ENCODE peak calls at places on chromosomes 16 and 17, in ten cellular contexts. One of them, this sample, is unnamed.

GRCh38 chr16:21946889-21947635 is 6.1 kb upstream of the UQCRC2 start:
- DNase-seq in CD4-positive, CD25-positive, alpha-beta regulatory T cell: no peak
- DNase-seq in IMR-90: no peak
- DNase-seq in tibial artery: no peak
- DNase-seq in PC-3: no peak
- DNase-seq in mucosa of gallbladder: no peak
- DNase-seq in CD4-positive, alpha-beta T cell: no peak
- DNase-seq in activated CD4-positive, CD25-positive, alpha-beta regulatory T cell treated with anti-CD3 and anti-CD28 coated beads, Interleukin-2, amount 50 U/mL, for 16 hours: no peak
- DNase-seq in activated CD8-positive, alpha-beta memory T cell treated with anti-CD3 and anti-CD28 coated beads for 1 hour: no peak
- DNase-seq in activated naive CD4-positive, alpha-beta T cell treated with anti-CD3 and anti-CD28 coated beads for 36 hours: peak
- DNase-seq in this sample: peak

GRCh38 chr16:35134471-35134870 is 1675.1 kb downstream of the TP53TG3F start:
- DNase-seq in activated CD8-positive, alpha-beta memory T cell treated with anti-CD3 and anti-CD28 coated beads for 1 hour: no peak
- DNase-seq in IMR-90: no peak
- DNase-seq in mucosa of gallbladder: no peak
- DNase-seq in CD4-positive, CD25-positive, alpha-beta regulatory T cell: no peak
- DNase-seq in PC-3: peak
- DNase-seq in tibial artery: no peak
- DNase-seq in CD4-positive, alpha-beta T cell: no peak
- DNase-seq in activated naive CD4-positive, alpha-beta T cell treated with anti-CD3 and anti-CD28 coated beads for 36 hours: no peak
- DNase-seq in activated CD4-positive, CD25-positive, alpha-beta regulatory T cell treated with anti-CD3 and anti-CD28 coated beads, Interleukin-2, amount 50 U/mL, for 16 hours: no peak
- DNase-seq in this sample: peak

GRCh38 chr16:4574919-4575705 is 19.0 kb downstream of the C16orf96 start:
- DNase-seq in tibial artery: no peak
- DNase-seq in activated CD8-positive, alpha-beta memory T cell treated with anti-CD3 and anti-CD28 coated beads for 1 hour: no peak
- DNase-seq in CD4-positive, CD25-positive, alpha-beta regulatory T cell: no peak
- DNase-seq in IMR-90: no peak
- DNase-seq in mucosa of gallbladder: no peak
- DNase-seq in activated CD4-positive, CD25-positive, alpha-beta regulatory T cell treated with anti-CD3 and anti-CD28 coated beads, Interleukin-2, amount 50 U/mL, for 16 hours: no peak
- DNase-seq in PC-3: no peak
- DNase-seq in CD4-positive, alpha-beta T cell: no peak
- DNase-seq in activated naive CD4-positive, alpha-beta T cell treated with anti-CD3 and anti-CD28 coated beads for 36 hours: no peak
- DNase-seq in this sample: no peak

GRCh38 chr16:64416232-64417010 is 705.4 kb downstream of the CDH11 start:
- DNase-seq in PC-3: peak
- DNase-seq in mucosa of gallbladder: no peak
- DNase-seq in activated CD4-positive, CD25-positive, alpha-beta regulatory T cell treated with anti-CD3 and anti-CD28 coated beads, Interleukin-2, amount 50 U/mL, for 16 hours: no peak
- DNase-seq in tibial artery: no peak
- DNase-seq in IMR-90: peak
- DNase-seq in activated CD8-positive, alpha-beta memory T cell treated with anti-CD3 and anti-CD28 coated beads for 1 hour: no peak
- DNase-seq in CD4-positive, CD25-positive, alpha-beta regulatory T cell: no peak
- DNase-seq in CD4-positive, alpha-beta T cell: no peak
- DNase-seq in activated naive CD4-positive, alpha-beta T cell treated with anti-CD3 and anti-CD28 coated beads for 36 hours: no peak
- DNase-seq in this sample: peak

GRCh38 chr17:48420823-48421222 is 9.2 kb downstream of the SKAP1 start:
- DNase-seq in CD4-positive, alpha-beta T cell: no peak
- DNase-seq in activated CD8-positive, alpha-beta memory T cell treated with anti-CD3 and anti-CD28 coated beads for 1 hour: no peak
- DNase-seq in CD4-positive, CD25-positive, alpha-beta regulatory T cell: no peak
- DNase-seq in PC-3: no peak
- DNase-seq in activated naive CD4-positive, alpha-beta T cell treated with anti-CD3 and anti-CD28 coated beads for 36 hours: no peak
- DNase-seq in IMR-90: no peak
- DNase-seq in mucosa of gallbladder: no peak
- DNase-seq in tibial artery: no peak
- DNase-seq in activated CD4-positive, CD25-positive, alpha-beta regulatory T cell treated with anti-CD3 and anti-CD28 coated beads, Interleukin-2, amount 50 U/mL, for 16 hours: no peak
- DNase-seq in this sample: no peak

GRCh38 chr16:14150796-14151195 is 79.7 kb downstream of the MRTFB start:
- DNase-seq in activated CD4-positive, CD25-positive, alpha-beta regulatory T cell treated with anti-CD3 and anti-CD28 coated beads, Interleukin-2, amount 50 U/mL, for 16 hours: no peak
- DNase-seq in PC-3: no peak
- DNase-seq in CD4-positive, alpha-beta T cell: no peak
- DNase-seq in mucosa of gallbladder: no peak
- DNase-seq in CD4-positive, CD25-positive, alpha-beta regulatory T cell: no peak
- DNase-seq in IMR-90: no peak
- DNase-seq in tibial artery: no peak
- DNase-seq in activated CD8-positive, alpha-beta memory T cell treated with anti-CD3 and anti-CD28 coated beads for 1 hour: no peak
- DNase-seq in activated naive CD4-positive, alpha-beta T cell treated with anti-CD3 and anti-CD28 coated beads for 36 hours: no peak
- DNase-seq in this sample: no peak

GRCh38 chr17:78575340-78575739 is 1.9 kb downstream of the DNAH17 start:
- DNase-seq in mucosa of gallbladder: no peak
- DNase-seq in CD4-positive, alpha-beta T cell: no peak
- DNase-seq in activated naive CD4-positive, alpha-beta T cell treated with anti-CD3 and anti-CD28 coated beads for 36 hours: no peak
- DNase-seq in activated CD8-positive, alpha-beta memory T cell treated with anti-CD3 and anti-CD28 coated beads for 1 hour: no peak
- DNase-seq in CD4-positive, CD25-positive, alpha-beta regulatory T cell: no peak
- DNase-seq in activated CD4-positive, CD25-positive, alpha-beta regulatory T cell treated with anti-CD3 and anti-CD28 coated beads, Interleukin-2, amount 50 U/mL, for 16 hours: no peak
- DNase-seq in PC-3: no peak
- DNase-seq in tibial artery: no peak
- DNase-seq in IMR-90: no peak
- DNase-seq in this sample: no peak

GRCh38 chr17:45332505-45332904 is 15.7 kb upstream of the MAP3K14 start:
- DNase-seq in IMR-90: no peak
- DNase-seq in CD4-positive, CD25-positive, alpha-beta regulatory T cell: no peak
- DNase-seq in PC-3: no peak
- DNase-seq in tibial artery: no peak
- DNase-seq in activated naive CD4-positive, alpha-beta T cell treated with anti-CD3 and anti-CD28 coated beads for 36 hours: no peak
- DNase-seq in CD4-positive, alpha-beta T cell: no peak
- DNase-seq in activated CD4-positive, CD25-positive, alpha-beta regulatory T cell treated with anti-CD3 and anti-CD28 coated beads, Interleukin-2, amount 50 U/mL, for 16 hours: no peak
- DNase-seq in activated CD8-positive, alpha-beta memory T cell treated with anti-CD3 and anti-CD28 coated beads for 1 hour: no peak
- DNase-seq in mucosa of gallbladder: no peak
- DNase-seq in this sample: no peak

GRCh38 chr17:1626333-1626732 is 2.3 kb downstream of the SLC43A2 start:
- DNase-seq in CD4-positive, CD25-positive, alpha-beta regulatory T cell: no peak
- DNase-seq in PC-3: no peak
- DNase-seq in activated CD4-positive, CD25-positive, alpha-beta regulatory T cell treated with anti-CD3 and anti-CD28 coated beads, Interleukin-2, amount 50 U/mL, for 16 hours: no peak
- DNase-seq in mucosa of gallbladder: no peak
- DNase-seq in activated naive CD4-positive, alpha-beta T cell treated with anti-CD3 and anti-CD28 coated beads for 36 hours: no peak
- DNase-seq in IMR-90: no peak
- DNase-seq in activated CD8-positive, alpha-beta memory T cell treated with anti-CD3 and anti-CD28 coated beads for 1 hour: no peak
- DNase-seq in tibial artery: no peak
- DNase-seq in CD4-positive, alpha-beta T cell: no peak
- DNase-seq in this sample: no peak

GRCh38 chr16:30786115-30786935 is 680 bp downstream of the ZNF629 start:
- DNase-seq in CD4-positive, alpha-beta T cell: no peak
- DNase-seq in IMR-90: peak
- DNase-seq in PC-3: peak
- DNase-seq in mucosa of gallbladder: no peak
- DNase-seq in CD4-positive, CD25-positive, alpha-beta regulatory T cell: no peak
- DNase-seq in tibial artery: no peak
- DNase-seq in activated naive CD4-positive, alpha-beta T cell treated with anti-CD3 and anti-CD28 coated beads for 36 hours: peak
- DNase-seq in activated CD8-positive, alpha-beta memory T cell treated with anti-CD3 and anti-CD28 coated beads for 1 hour: no peak
- DNase-seq in activated CD4-positive, CD25-positive, alpha-beta regulatory T cell treated with anti-CD3 and anti-CD28 coated beads, Interleukin-2, amount 50 U/mL, for 16 hours: no peak
- DNase-seq in this sample: no peak

GRCh38 chr16:19488213-19488640 is 33.7 kb downstream of the GDE1 start:
- DNase-seq in IMR-90: no peak
- DNase-seq in activated CD8-positive, alpha-beta memory T cell treated with anti-CD3 and anti-CD28 coated beads for 1 hour: no peak
- DNase-seq in tibial artery: no peak
- DNase-seq in mucosa of gallbladder: peak
- DNase-seq in CD4-positive, alpha-beta T cell: no peak
- DNase-seq in activated naive CD4-positive, alpha-beta T cell treated with anti-CD3 and anti-CD28 coated beads for 36 hours: no peak
- DNase-seq in CD4-positive, CD25-positive, alpha-beta regulatory T cell: no peak
- DNase-seq in activated CD4-positive, CD25-positive, alpha-beta regulatory T cell treated with anti-CD3 and anti-CD28 coated beads, Interleukin-2, amount 50 U/mL, for 16 hours: no peak
- DNase-seq in PC-3: no peak
- DNase-seq in this sample: no peak

GRCh38 chr17:39787038-39787437 is 49.3 kb downstream of the GRB7 start:
- DNase-seq in activated naive CD4-positive, alpha-beta T cell treated with anti-CD3 and anti-CD28 coated beads for 36 hours: no peak
- DNase-seq in CD4-positive, alpha-beta T cell: no peak
- DNase-seq in activated CD4-positive, CD25-positive, alpha-beta regulatory T cell treated with anti-CD3 and anti-CD28 coated beads, Interleukin-2, amount 50 U/mL, for 16 hours: no peak
- DNase-seq in IMR-90: no peak
- DNase-seq in activated CD8-positive, alpha-beta memory T cell treated with anti-CD3 and anti-CD28 coated beads for 1 hour: no peak
- DNase-seq in tibial artery: no peak
- DNase-seq in PC-3: no peak
- DNase-seq in CD4-positive, CD25-positive, alpha-beta regulatory T cell: no peak
- DNase-seq in mucosa of gallbladder: no peak
- DNase-seq in this sample: no peak

GRCh38 chr17:59498421-59499307 is 66.7 kb upstream of the DHX40 start:
- DNase-seq in PC-3: no peak
- DNase-seq in activated CD8-positive, alpha-beta memory T cell treated with anti-CD3 and anti-CD28 coated beads for 1 hour: no peak
- DNase-seq in activated naive CD4-positive, alpha-beta T cell treated with anti-CD3 and anti-CD28 coated beads for 36 hours: no peak
- DNase-seq in activated CD4-positive, CD25-positive, alpha-beta regulatory T cell treated with anti-CD3 and anti-CD28 coated beads, Interleukin-2, amount 50 U/mL, for 16 hours: no peak
- DNase-seq in CD4-positive, alpha-beta T cell: no peak
- DNase-seq in tibial artery: no peak
- DNase-seq in mucosa of gallbladder: no peak
- DNase-seq in CD4-positive, CD25-positive, alpha-beta regulatory T cell: no peak
- DNase-seq in IMR-90: no peak
- DNase-seq in this sample: no peak

GRCh38 chr17:35372846-35373531 is 432 bp downstream of the SLFN11 start:
- DNase-seq in IMR-90: no peak
- DNase-seq in PC-3: peak
- DNase-seq in activated CD8-positive, alpha-beta memory T cell treated with anti-CD3 and anti-CD28 coated beads for 1 hour: no peak
- DNase-seq in CD4-positive, CD25-positive, alpha-beta regulatory T cell: peak
- DNase-seq in tibial artery: peak
- DNase-seq in CD4-positive, alpha-beta T cell: no peak
- DNase-seq in activated CD4-positive, CD25-positive, alpha-beta regulatory T cell treated with anti-CD3 and anti-CD28 coated beads, Interleukin-2, amount 50 U/mL, for 16 hours: no peak
- DNase-seq in mucosa of gallbladder: no peak
- DNase-seq in activated naive CD4-positive, alpha-beta T cell treated with anti-CD3 and anti-CD28 coated beads for 36 hours: peak
- DNase-seq in this sample: no peak

This sample was measured in bronchial epithelial cell.